ENCODE peak calls at places on chromosomes 5 and 9, in eight cellular contexts. D is activated naive CD8-positive, alpha-beta T cell treated with anti-CD3 and anti-CD28 coated beads, Interleukin-2, amount 50 U/mL, for 24 hours; Y is body of pancreas; Q is naive thymus-derived CD8-positive, alpha-beta T cell; B is activated CD8-positive, alpha-beta T cell treated with anti-CD3 and anti-CD28 coated beads for 36 hours; S is heart right ventricle; H is left ventricle myocardium superior; O is pancreas. K is an unnamed sample.

GRCh38 chr5:33981408-33982171 is 2.9 kb downstream of the SLC45A2 start:
- ATAC-seq in Y (no peak), S (no peak), H (no peak), Q (no peak), O (no peak), B (no peak), D (no peak), K (no peak)

GRCh38 chr9:129996161-129996849 is 46.7 kb downstream of the FNBP1 start:
- ATAC-seq in S (no peak), Y (no peak), D (no peak), O (peak), H (no peak), B (no peak), Q (no peak), K (peak)

GRCh38 chr9:77449177-77450092 is 198.7 kb downstream of the GNA14 start:
- ATAC-seq in D (no peak), Q (no peak), Y (no peak), O (peak), B (no peak), S (no peak), H (peak), K (peak)

GRCh38 chr9:76302947-76303550 is 91.2 kb downstream of the RFK start:
- ATAC-seq in B (peak), Q (no peak), H (no peak), Y (peak), S (peak), D (no peak), O (peak), K (peak)

GRCh38 chr5:118956727-118957126 is 31.6 kb downstream of the DTWD2 start:
- ATAC-seq in B (no peak), Y (no peak), H (no peak), Q (no peak), D (no peak), O (no peak), S (no peak), K (no peak)

GRCh38 chr5:146338774-146339714 is at the start of gene POU4F3:
- ATAC-seq in D (no peak), Y (no peak), O (no peak), S (no peak), H (no peak), B (no peak), Q (no peak), K (no peak)

GRCh38 chr5:123382252-123382651 is 41.0 kb downstream of the CEP120 start:
- ATAC-seq in B (no peak), S (no peak), Y (no peak), H (no peak), D (no peak), Q (no peak), O (no peak), K (no peak)

GRCh38 chr5:76690027-76690679 is 25.8 kb upstream of the F2R start:
- ATAC-seq in H (no peak), Y (no peak), Q (no peak), B (no peak), O (no peak), S (no peak), D (no peak), K (no peak)

GRCh38 chr5:175261098-175261497 is 182.9 kb downstream of the DRD1 start:
- ATAC-seq in O (no peak), S (no peak), D (no peak), B (no peak), Q (no peak), Y (no peak), H (no peak), K (no peak)

GRCh38 chr5:103283869-103284268 is 25.3 kb downstream of the MACIR start:
- ATAC-seq in O (no peak), B (no peak), D (no peak), H (no peak), Q (no peak), S (no peak), Y (no peak), K (no peak)

K was measured in esophagus mucosa.